ENCODE peak calls at places on chromosome 5, in six cellular contexts. Y is neural crest cell, I is BJ, N is fibroblast of lung, L is stomach, F is K562. A is an unnamed sample.

GRCh38 chr5:39867923-39868322 is 443.1 kb upstream of the DAB2 start:
- DNase-seq in L (no peak), Y (no peak), N (no peak), I (no peak), F (no peak), A (no peak)

GRCh38 chr5:130141689-130142320 is 237.5 kb downstream of the CHSY3 start:
- DNase-seq in Y (no peak), I (no peak), N (peak), L (no peak), F (no peak), A (no peak)

GRCh38 chr5:172383231-172383802 is 71.0 kb downstream of the SH3PXD2B start:
- DNase-seq in F (no peak), N (peak), Y (no peak), I (no peak), L (peak), A (no peak)

GRCh38 chr5:124575731-124576130 is 170.7 kb downstream of the ZNF608 start:
- DNase-seq in I (no peak), Y (no peak), L (no peak), N (no peak), F (no peak), A (no peak)

GRCh38 chr5:150541895-150542294 is 34.0 kb downstream of the NDST1 start:
- DNase-seq in I (no peak), N (no peak), Y (no peak), F (no peak), L (no peak), A (no peak)

GRCh38 chr5:143051244-143052058 is 281.3 kb downstream of the ARHGAP26 start:
- DNase-seq in F (no peak), N (peak), I (peak), L (no peak), Y (no peak), A (no peak)

GRCh38 chr5:42756630-42757601 is at the start of gene CCDC152:
- DNase-seq in I (no peak), Y (no peak), N (peak), L (peak), F (peak), A (no peak)

GRCh38 chr5:61245936-61246335 is 83.7 kb upstream of the SMIM15 start:
- DNase-seq in I (no peak), F (no peak), L (peak), Y (no peak), N (peak), A (no peak)

GRCh38 chr5:152704286-152704685 is 299.2 kb upstream of the NMUR2 start:
- DNase-seq in F (no peak), L (no peak), I (no peak), N (no peak), Y (no peak), A (no peak)

GRCh38 chr5:141783599-141784296 is 94.5 kb downstream of the PCDH1 start:
- DNase-seq in L (no peak), N (peak), I (no peak), Y (no peak), F (no peak), A (no peak)

GRCh38 chr5:83633285-83633684 is 87.4 kb downstream of the HAPLN1 start:
- DNase-seq in F (no peak), N (no peak), I (no peak), L (no peak), Y (no peak), A (no peak)

GRCh38 chr5:57735754-57736153 is 253.1 kb upstream of the ACTBL2 start:
- DNase-seq in F (no peak), Y (no peak), N (peak), L (no peak), I (peak), A (no peak)

GRCh38 chr5:52786937-52787599 is 648 bp upstream of the ITGA1 start:
- DNase-seq in F (no peak), Y (no peak), N (no peak), L (peak), I (no peak), A (no peak)

GRCh38 chr5:17289681-17290619 is 72.5 kb downstream of the BASP1 start:
- DNase-seq in N (peak), Y (no peak), I (no peak), F (no peak), L (no peak), A (no peak)

GRCh38 chr5:142358648-142359047 is 33.8 kb upstream of the SPRY4 start:
- DNase-seq in Y (no peak), I (no peak), F (no peak), L (no peak), N (no peak), A (no peak)

GRCh38 chr5:148801682-148802276 is 24.6 kb upstream of the ADRB2 start:
- DNase-seq in I (no peak), Y (no peak), N (no peak), F (no peak), L (no peak), A (no peak)

GRCh38 chr5:163347671-163348070 is 89.7 kb upstream of the CCNG1 start:
- DNase-seq in F (peak), L (peak), N (peak), Y (peak), I (peak), A (no peak)

GRCh38 chr5:58410441-58410840 is 49.4 kb downstream of the PLK2 start:
- DNase-seq in Y (no peak), N (peak), F (no peak), L (no peak), I (peak), A (no peak)

GRCh38 chr5:143887302-143887638 is 75.3 kb downstream of the HMHB1 start:
- DNase-seq in L (no peak), F (no peak), I (no peak), N (peak), Y (no peak), A (no peak)

GRCh38 chr5:93088566-93088965 is 492.5 kb downstream of the NR2F1-AS1 start:
- DNase-seq in F (no peak), I (no peak), Y (no peak), L (no peak), N (no peak), A (no peak)

GRCh38 chr5:40681351-40682311 is 1.9 kb downstream of the PTGER4 start:
- DNase-seq in Y (peak), I (no peak), N (peak), L (peak), F (no peak), A (no peak)

GRCh38 chr5:5344051-5344571 is 78.4 kb upstream of the ICE1 start:
- DNase-seq in F (no peak), Y (no peak), L (no peak), I (no peak), N (peak), A (no peak)

GRCh38 chr5:139745121-139745799 is 50.3 kb upstream of the PSD2 start:
- DNase-seq in I (peak), L (no peak), F (peak), Y (no peak), N (peak), A (no peak)

GRCh38 chr5:150626853-150627276 is 13.6 kb upstream of the SYNPO start:
- DNase-seq in N (peak), F (no peak), Y (no peak), I (no peak), L (peak), A (no peak)

GRCh38 chr5:52388349-52388748 is 399.4 kb upstream of the ITGA1 start:
- DNase-seq in Y (no peak), I (no peak), L (no peak), F (no peak), N (no peak), A (no peak)

GRCh38 chr5:150641006-150641570 is 628 bp downstream of the SYNPO start:
- DNase-seq in F (no peak), I (no peak), Y (no peak), N (peak), L (no peak), A (no peak)

GRCh38 chr5:27437594-27438200 is 399.3 kb upstream of the CDH9 start:
- DNase-seq in L (no peak), N (peak), Y (no peak), I (no peak), F (no peak), A (no peak)

GRCh38 chr5:73120222-73121108 is at the start of gene TMEM171:
- DNase-seq in I (no peak), L (peak), Y (peak), F (no peak), N (peak), A (peak)

GRCh38 chr5:147073098-147073497 is 161.7 kb upstream of the STK32A start:
- DNase-seq in I (no peak), N (no peak), Y (no peak), F (no peak), L (peak), A (no peak)

DNA sequence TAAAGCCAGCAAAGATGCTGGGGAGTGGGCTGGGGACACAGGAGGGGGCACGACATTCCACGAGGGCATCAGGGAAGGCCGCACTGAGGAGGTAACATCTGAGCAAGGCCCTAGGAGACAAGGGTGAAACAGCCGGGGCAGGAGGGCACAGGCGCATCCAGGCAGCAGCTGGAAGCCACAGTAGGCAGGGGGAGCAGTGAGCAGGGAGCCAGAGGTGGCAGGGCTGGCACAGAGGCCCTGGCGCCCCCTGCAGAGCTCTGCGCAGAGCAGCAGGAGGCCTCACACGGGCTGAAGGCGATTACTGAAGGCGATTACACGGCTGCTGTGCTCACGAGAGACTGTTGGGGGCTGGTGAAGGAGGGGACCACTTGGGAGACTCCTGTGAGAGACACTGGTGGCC is 15.4 kb downstream of the LMAN2 start:
- DNase-seq in L (no peak), N (no peak), F (no peak), Y (no peak), I (no peak), A (no peak)
- TF ChIP-seq CTCF in L (no peak), N (peak), F (peak), Y (peak), I (peak), A (peak)

DNA sequence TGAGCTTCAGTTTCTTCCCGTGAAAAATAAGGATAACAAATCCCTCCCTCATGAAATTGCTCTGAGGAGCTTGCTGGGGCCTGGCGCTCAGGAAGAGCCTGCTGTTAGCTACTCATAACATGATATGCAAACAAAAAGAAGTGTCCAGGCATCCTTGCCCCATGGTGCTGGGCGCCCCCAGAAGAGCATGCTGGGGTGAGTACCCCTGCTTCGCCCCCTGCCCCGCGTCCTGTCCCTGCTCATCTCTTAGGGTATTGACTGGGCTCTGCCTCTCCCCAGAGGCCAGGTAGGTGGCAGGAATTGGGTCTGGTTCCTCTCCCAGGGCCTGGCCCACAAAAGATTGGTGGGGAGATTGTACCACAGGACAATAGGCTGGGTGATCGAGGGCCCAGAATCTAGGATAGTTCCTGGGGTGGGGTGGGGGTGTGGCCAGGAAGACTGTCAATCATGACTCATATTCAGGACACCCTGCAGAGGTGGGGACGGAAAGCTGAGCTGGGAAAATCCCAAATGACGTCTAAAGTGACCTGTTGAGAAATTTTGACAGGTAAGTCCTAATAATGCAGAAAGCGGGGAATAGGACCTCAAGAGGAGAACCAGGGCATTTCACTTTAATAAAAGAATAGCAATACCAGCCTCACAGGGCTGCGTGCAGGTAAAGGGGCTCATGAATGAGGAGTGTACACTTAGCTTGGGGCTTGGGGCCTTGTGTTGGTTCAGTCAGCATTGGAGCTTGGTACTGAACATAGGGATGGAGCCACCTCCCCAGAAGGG is 8.9 kb downstream of the PITX1 start:
- DNase-seq in N (no peak), F (peak), I (no peak), Y (no peak), L (no peak), A (no peak)
- TF ChIP-seq CTCF in N (no peak), F (no peak), I (no peak), Y (no peak), L (no peak), A (no peak)

GRCh38 chr5:155144956-155145355 is 131.4 kb downstream of the KIF4B start:
- DNase-seq in I (no peak), F (no peak), L (no peak), Y (no peak), N (no peak), A (no peak)

GRCh38 chr5:155150012-155150411 is 136.5 kb downstream of the KIF4B start:
- DNase-seq in F (no peak), L (no peak), Y (no peak), I (no peak), N (no peak), A (no peak)

GRCh38 chr5:155148694-155149093 is 135.1 kb downstream of the KIF4B start:
- DNase-seq in Y (no peak), F (no peak), L (no peak), I (no peak), N (no peak), A (no peak)

DNA sequence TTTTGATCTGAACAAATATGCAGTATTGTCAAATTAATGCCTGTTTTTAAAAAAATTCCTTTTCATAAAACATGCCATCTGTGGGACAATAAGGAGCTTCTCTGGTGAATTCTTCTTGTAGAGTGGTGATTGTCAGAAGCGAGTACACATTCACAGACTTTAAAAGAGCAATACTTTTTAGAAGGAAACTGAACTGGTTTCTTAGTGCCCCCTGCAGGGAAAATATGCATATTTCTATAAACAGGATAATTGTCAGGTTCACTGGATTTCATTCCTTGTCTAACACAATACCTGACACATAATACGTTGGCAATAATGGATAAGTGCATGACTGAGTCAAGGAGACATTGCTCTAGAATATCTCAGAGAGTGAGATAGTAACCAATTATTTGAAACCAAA is 133.7 kb downstream of the KIF4B start:
- DNase-seq in L (no peak), I (no peak), N (no peak), F (no peak), Y (no peak), A (no peak)
- TF ChIP-seq CTCF in L (no peak), I (peak), N (peak), F (peak), Y (no peak), A (peak)

GRCh38 chr5:15790446-15791005 is 290.5 kb downstream of the FBXL7 start:
- DNase-seq in F (no peak), L (no peak), N (peak), Y (no peak), I (no peak), A (no peak)

GRCh38 chr5:15787676-15788075 is 287.7 kb downstream of the FBXL7 start:
- DNase-seq in N (no peak), F (no peak), L (no peak), Y (no peak), I (no peak), A (no peak)

GRCh38 chr5:15791274-15791673 is 291.3 kb downstream of the FBXL7 start:
- DNase-seq in I (no peak), F (no peak), Y (no peak), N (no peak), L (no peak), A (no peak)

GRCh38 chr5:15791859-15792258 is 291.9 kb downstream of the FBXL7 start:
- DNase-seq in I (peak), N (peak), Y (no peak), L (no peak), F (no peak), A (no peak)

GRCh38 chr5:15789661-15790060 is 289.7 kb downstream of the FBXL7 start:
- DNase-seq in L (no peak), N (peak), Y (no peak), F (no peak), I (no peak), A (no peak)
- TF ChIP-seq CTCF in L (no peak), N (no peak), Y (no peak), F (no peak), I (no peak), A (no peak)

GRCh38 chr5:127931396-127931795 is 152.2 kb upstream of the SLC12A2 start:
- DNase-seq in N (no peak), L (no peak), F (no peak), I (no peak), Y (no peak), A (no peak)

GRCh38 chr5:127933348-127933747 is 150.2 kb upstream of the SLC12A2 start:
- DNase-seq in L (no peak), F (no peak), Y (no peak), N (no peak), I (no peak), A (no peak)

GRCh38 chr5:127936439-127936972 is 147.1 kb upstream of the SLC12A2 start:
- DNase-seq in F (no peak), L (no peak), Y (no peak), N (no peak), I (no peak), A (no peak)

GRCh38 chr5:127935398-127935797 is 148.2 kb upstream of the SLC12A2 start:
- DNase-seq in Y (no peak), I (no peak), F (no peak), N (no peak), L (no peak), A (no peak)

GRCh38 chr5:127934791-127935256 is 148.7 kb upstream of the SLC12A2 start:
- DNase-seq in I (no peak), F (no peak), Y (no peak), L (peak), N (peak), A (no peak)
- TF ChIP-seq CTCF in I (no peak), F (no peak), Y (no peak), L (no peak), N (no peak), A (peak)